ENCODE peak calls at places on chromosomes 1 and 21, in eight cellular contexts. M, L, U, F, S, R, E and G are unnamed samples.

GRCh38 chr21:28900481-28900880 is 92.2 kb downstream of the LTN1 start:
- DNase-seq in F (no peak), L (no peak), U (no peak), S (no peak), M (no peak), E (no peak), R (no peak), G (no peak)

GRCh38 chr1:116983112-116983511 is 18.4 kb upstream of the CD101 start:
- DNase-seq in F (no peak), R (no peak), E (no peak), S (no peak), M (no peak), U (no peak), L (no peak), G (no peak)

GRCh38 chr1:48233666-48234065 is 11.2 kb downstream of the SLC5A9 start:
- DNase-seq in M (no peak), L (no peak), E (no peak), R (no peak), S (no peak), U (no peak), F (no peak), G (no peak)

GRCh38 chr21:36811762-36812161 is 112.8 kb downstream of the SIM2 start:
- DNase-seq in E (no peak), U (no peak), F (no peak), M (no peak), R (no peak), L (no peak), S (no peak), G (no peak)

GRCh38 chr1:216902669-216903388 is 179.6 kb upstream of the ESRRG start:
- DNase-seq in R (no peak), M (no peak), L (no peak), F (no peak), U (no peak), E (no peak), S (no peak), G (peak; percentile 26)

GRCh38 chr1:41046347-41046775 is 24.8 kb upstream of the SLFNL1 start:
- DNase-seq in R (no peak), U (no peak), S (no peak), L (no peak), M (no peak), F (no peak), E (peak; percentile 69), G (no peak)

GRCh38 chr1:230427981-230428380 is 1.8 kb upstream of the PGBD5 start:
- DNase-seq in M (no peak), F (no peak), L (no peak), U (no peak), E (no peak), S (no peak), R (no peak), G (no peak)

GRCh38 chr1:31152181-31152768 is 86.8 kb upstream of the PUM1 start:
- DNase-seq in U (no peak), R (no peak), F (no peak), M (peak; percentile 56), E (no peak), S (no peak), L (peak; percentile 59), G (peak; percentile 91)

GRCh38 chr1:178740491-178740890 is 15.4 kb downstream of the RALGPS2 start:
- DNase-seq in R (no peak), U (no peak), F (no peak), L (no peak), E (no peak), S (no peak), M (no peak), G (no peak)

GRCh38 chr1:167126811-167127210 is 32.9 kb downstream of the STYXL2 start:
- DNase-seq in U (no peak), S (no peak), M (no peak), F (peak; percentile 57), R (no peak), E (no peak), L (no peak), G (no peak)

GRCh38 chr21:33299181-33299752 is 25.5 kb upstream of the IFNAR1 start:
- DNase-seq in R (no peak), E (no peak), S (no peak), M (no peak), F (no peak), U (no peak), L (no peak), G (peak; percentile 24)

GRCh38 chr21:45862544-45863207 is 118.9 kb upstream of the COL6A1 start:
- DNase-seq in E (no peak), U (no peak), M (no peak), S (no peak), F (no peak), L (no peak), R (no peak), G (no peak)

GRCh38 chr1:205630651-205631009 is 1.2 kb downstream of the ELK4 start:
- DNase-seq in L (no peak), E (no peak), U (no peak), F (no peak), S (no peak), R (no peak), M (peak; percentile 8), G (no peak)

GRCh38 chr1:205633421-205633976 is 1.7 kb upstream of the ELK4 start:
- DNase-seq in M (peak; percentile 10), L (peak; percentile 19), R (no peak), E (no peak), S (no peak), U (no peak), F (no peak), G (peak; percentile 77)

GRCh38 chr1:205631727-205632373 is at the start of gene ELK4:
- DNase-seq in M (peak; percentile 95), S (peak; percentile 85), F (peak; percentile 99), R (peak; percentile 96), L (peak; percentile 80), U (peak; percentile 99), E (peak; percentile 99), G (peak; percentile 99)

GRCh38 chr1:205631010-205631726 is 643 bp downstream of the ELK4 start:
- DNase-seq in E (peak; percentile 62), R (peak; percentile 16), M (peak; percentile 68), U (peak; percentile 92), F (peak; percentile 77), L (no peak), S (no peak), G (peak; percentile 72)

GRCh38 chr1:205632374-205633169 is 761 bp upstream of the ELK4 start:
- DNase-seq in R (no peak), F (no peak), E (no peak), M (no peak), U (no peak), S (no peak), L (no peak), G (no peak)
- H3K4me3 ChIP-seq in R (peak overlapping the region; percentile 72), F (peak overlapping the region; percentile 80), E (peak overlapping the region; percentile 96), M (peak overlapping the region; percentile 78), U (peak overlapping the region; percentile 57), S (peak overlapping the region; percentile 74), L (peak overlapping the region; percentile 63), G (peak overlapping the region; percentile 74)

GRCh38 chr1:30034105-30034626 is 689.2 kb downstream of the MATN1 start:
- DNase-seq in F (no peak), E (no peak), M (no peak), U (no peak), R (no peak), S (no peak), L (no peak), G (no peak)

GRCh38 chr1:30035522-30036228 is 687.7 kb downstream of the MATN1 start:
- DNase-seq in R (no peak), S (no peak), U (no peak), E (no peak), L (no peak), F (no peak), M (no peak), G (no peak)

GRCh38 chr1:30034627-30035521 is 688.5 kb downstream of the MATN1 start:
- DNase-seq in M (peak; percentile 5), U (no peak), L (no peak), E (no peak), S (no peak), R (no peak), F (no peak), G (no peak)

GRCh38 chr1:30032302-30032701 is 691.1 kb downstream of the MATN1 start:
- DNase-seq in F (no peak), R (no peak), M (no peak), U (no peak), E (no peak), L (no peak), S (no peak), G (no peak)

GRCh38 chr1:30033276-30034104 is 689.9 kb downstream of the MATN1 start:
- DNase-seq in F (no peak), M (no peak), L (no peak), R (no peak), S (no peak), E (no peak), U (no peak), G (no peak)
- H3K4me3 ChIP-seq in F (no peak overlapping the region), M (no peak overlapping the region), L (no peak overlapping the region), R (no peak overlapping the region), S (no peak overlapping the region), E (no peak overlapping the region), U (no peak overlapping the region), G (no peak overlapping the region)

GRCh38 chr1:27011976-27012563 is 580 bp downstream of the TENT5B start:
- DNase-seq in S (no peak), M (no peak), R (no peak), E (no peak), U (no peak), F (no peak), L (no peak), G (no peak)

GRCh38 chr1:27011058-27011764 is 1.4 kb downstream of the TENT5B start:
- DNase-seq in R (no peak), L (no peak), U (peak; percentile 48), F (peak; percentile 65), M (peak; percentile 79), S (no peak), E (peak; percentile 89), G (peak; percentile 87)

GRCh38 chr1:27010226-27010994 is 2.2 kb downstream of the TENT5B start:
- DNase-seq in R (no peak), E (peak; percentile 70), M (no peak), S (no peak), F (no peak), L (no peak), U (no peak), G (no peak)

GRCh38 chr1:27007909-27008582 is 4.6 kb downstream of the TENT5B start:
- DNase-seq in E (peak; percentile 78), M (no peak), R (no peak), F (no peak), L (no peak), U (no peak), S (no peak), G (no peak)

DNA sequence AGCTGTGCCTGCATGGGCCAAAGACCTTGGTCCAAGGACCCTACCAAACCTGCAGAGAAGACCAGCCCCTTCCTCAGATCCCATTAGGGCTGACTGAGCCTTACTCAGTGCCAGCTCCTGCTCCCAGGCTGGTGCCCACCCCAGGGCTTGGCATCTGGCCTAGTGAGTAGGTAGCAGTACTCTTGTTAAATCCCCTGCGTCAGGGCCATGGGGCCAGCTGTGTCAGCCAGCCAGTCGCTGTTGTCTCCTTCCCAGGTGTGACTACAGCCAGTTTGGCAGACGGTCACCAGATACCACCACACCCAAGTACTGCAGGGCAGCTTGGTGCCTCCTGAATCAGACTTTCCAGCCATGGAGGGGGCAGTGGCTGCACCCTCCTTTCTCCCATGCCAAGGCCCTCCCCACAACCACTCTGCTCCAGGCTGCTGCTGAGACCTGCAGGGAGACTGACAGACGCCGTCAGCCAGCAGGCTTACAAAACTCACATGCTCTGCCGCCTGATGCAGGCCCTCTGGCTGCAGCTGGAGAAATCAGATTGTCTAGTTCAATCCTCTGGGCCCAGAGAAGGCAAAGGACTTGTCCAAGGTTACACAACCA is 3.0 kb downstream of the TENT5B start:
- DNase-seq in E (peak; percentile 72), L (no peak), F (no peak), R (no peak), S (no peak), U (no peak), M (no peak), G (no peak)
- H3K4me3 ChIP-seq in E (peak overlapping the region; percentile 80), L (no peak overlapping the region), F (no peak overlapping the region), R (no peak overlapping the region), S (no peak overlapping the region), U (no peak overlapping the region), M (no peak overlapping the region), G (no peak overlapping the region)

GRCh38 chr1:39625009-39625408 is 14.4 kb downstream of the HEYL start:
- DNase-seq in E (no peak), R (no peak), M (no peak), U (no peak), F (peak; percentile 57), L (no peak), S (no peak), G (no peak)
- H3K4me3 ChIP-seq in E (no peak overlapping the region), R (no peak overlapping the region), M (no peak overlapping the region), U (no peak overlapping the region), F (no peak overlapping the region), L (no peak overlapping the region), S (no peak overlapping the region), G (no peak overlapping the region)